ENCODE peak calls at places on chromosomes 16 and 17, in nine cellular contexts. J is HFF-Myc; M is EL; D is stimulated activated CD4-positive, alpha-beta T cell treated with anti-CD3 and anti-CD28 coated beads, Interleukin-15, amount 100 ng/mL, for 1 hour; I is NCI-H345; B is substantia nigra; N is body of pancreas; V is thyroid gland; G is thoracic aorta. P is an unnamed sample.

GRCh38 chr17:29614345-29615047 is 8.2 kb downstream of the CORO6 start:
- DNase-seq in J (no peak), M (no peak), D (no peak), I (no peak), B (peak; percentile 28), N (peak; percentile 17), V (no peak), G (no peak), P (no peak)

GRCh38 chr16:10601444-10602401 is 21.3 kb upstream of the EMP2 start:
- DNase-seq in J (no peak), M (no peak), D (no peak), I (no peak), B (no peak), N (no peak), V (no peak), G (no peak), P (no peak)

GRCh38 chr17:17730250-17730935 is 49.1 kb downstream of the RAI1 start:
- DNase-seq in J (no peak), M (no peak), D (no peak), I (no peak), B (no peak), N (no peak), V (no peak), G (no peak), P (no peak)

GRCh38 chr16:11233727-11234376 is 22.2 kb downstream of the SOCS1 start:
- DNase-seq in J (no peak), M (peak; percentile 41), D (peak; percentile 53), I (no peak), B (peak; percentile 12), N (no peak), V (no peak), G (no peak), P (no peak)

GRCh38 chr17:13704333-13704732 is 102.6 kb upstream of the HS3ST3A1 start:
- DNase-seq in J (no peak), M (peak; percentile 73), D (no peak), I (no peak), B (no peak), N (no peak), V (no peak), G (no peak), P (no peak)

GRCh38 chr17:49926886-49927285 is 42.1 kb upstream of the DLX4 start:
- DNase-seq in J (no peak), M (peak; percentile 19), D (no peak), I (no peak), B (no peak), N (peak; percentile 29), V (peak; percentile 20), G (no peak), P (no peak)

GRCh38 chr17:77907497-77908120 is 50.9 kb upstream of the TNRC6C start:
- DNase-seq in J (no peak), M (no peak), D (no peak), I (no peak), B (no peak), N (no peak), V (no peak), G (no peak), P (no peak)

GRCh38 chr17:4515501-4515900 is 16.8 kb downstream of the SPNS2 start:
- DNase-seq in J (no peak), M (no peak), D (no peak), I (no peak), B (no peak), N (peak; percentile 88), V (peak; percentile 68), G (no peak), P (no peak)

GRCh38 chr16:35911899-35912298 is 2452.5 kb downstream of the TP53TG3F start:
- DNase-seq in J (no peak), M (no peak), D (no peak), I (no peak), B (no peak), N (no peak), V (no peak), G (no peak), P (no peak)

GRCh38 chr17:82655523-82655922 is 7.3 kb upstream of the WDR45B start:
- DNase-seq in J (no peak), M (no peak), D (no peak), I (no peak), B (no peak), N (no peak), V (no peak), G (no peak), P (no peak)

GRCh38 chr17:8310601-8311123 is 621 bp downstream of the ARHGEF15 start:
- DNase-seq in J (no peak), M (no peak), D (no peak), I (no peak), B (no peak), N (no peak), V (no peak), G (no peak), P (no peak)

GRCh38 chr17:43945074-43945824 is 3.0 kb upstream of the PPY start:
- DNase-seq in J (no peak), M (peak; percentile 48), D (no peak), I (no peak), B (no peak), N (no peak), V (no peak), G (no peak), P (no peak)

GRCh38 chr16:66905633-66906539 is 12.8 kb downstream of the CDH16 start:
- DNase-seq in J (no peak), M (peak; percentile 21), D (no peak), I (peak; percentile 2), B (no peak), N (peak; percentile 57), V (peak; percentile 86), G (no peak), P (no peak)

GRCh38 chr17:31580331-31581021 is 189.0 kb downstream of the RAB11FIP4 start:
- DNase-seq in J (no peak), M (peak; percentile 93), D (no peak), I (no peak), B (peak; percentile 81), N (no peak), V (no peak), G (peak; percentile 58), P (no peak)

GRCh38 chr16:48611329-48612137 is 1.6 kb upstream of the N4BP1 start:
- DNase-seq in J (no peak), M (no peak), D (peak; percentile 44), I (no peak), B (no peak), N (no peak), V (no peak), G (no peak), P (no peak)

P was measured in GM12864.